ENCODE peak calls at places on chromosomes 3 and 15, in four cellular contexts. R is HepG2, O is GM12878, U is H1. K is an unnamed sample.

GRCh38 chr15:63198752-63199250 is 9.4 kb downstream of the RAB8B start:
- DNase-seq in R (no peak), U (no peak), O (no peak), K (no peak)

GRCh38 chr3:29385056-29385455 is 104.2 kb downstream of the RBMS3 start:
- DNase-seq in O (no peak), U (no peak), R (no peak), K (no peak)

GRCh38 chr15:95291878-95292472 is 1038.5 kb upstream of the NR2F2 start:
- DNase-seq in U (no peak), R (peak), O (no peak), K (peak)

GRCh38 chr15:101209285-101209821 is 42.5 kb downstream of the CHSY1 start:
- DNase-seq in O (no peak), R (no peak), U (no peak), K (no peak)

GRCh38 chr3:16936656-16937055 is 51.9 kb downstream of the PLCL2 start:
- DNase-seq in U (no peak), O (no peak), R (no peak), K (no peak)

GRCh38 chr3:55879901-55880331 is 392.8 kb upstream of the WNT5A start:
- DNase-seq in R (no peak), O (no peak), U (no peak), K (no peak)

GRCh38 chr3:24387493-24387892 is 107.2 kb downstream of the THRB start:
- DNase-seq in U (no peak), O (no peak), R (no peak), K (no peak)

GRCh38 chr15:99509686-99510461 is 55.9 kb upstream of the MEF2A start:
- DNase-seq in O (no peak), R (no peak), U (no peak), K (no peak)

GRCh38 chr15:74352393-74352910 is 15.0 kb downstream of the CYP11A1 start:
- DNase-seq in O (no peak), R (no peak), U (no peak), K (no peak)

GRCh38 chr3:31895471-31895870 is 85.6 kb downstream of the OSBPL10 start:
- DNase-seq in R (no peak), O (no peak), U (no peak), K (no peak)

GRCh38 chr15:53197426-53197839 is 407.3 kb upstream of the ONECUT1 start:
- DNase-seq in R (peak), U (peak), O (no peak), K (peak)

GRCh38 chr3:66485291-66485968 is 15.4 kb downstream of the LRIG1 start:
- DNase-seq in U (no peak), R (no peak), O (no peak), K (no peak)

GRCh38 chr3:27568393-27568792 is 84.2 kb upstream of the SLC4A7 start:
- DNase-seq in R (no peak), U (no peak), O (no peak), K (no peak)

GRCh38 chr3:49903451-49904424 is at the start of gene MST1R:
- DNase-seq in U (peak), R (peak), O (peak), K (peak)

GRCh38 chr3:144636833-144637232 is 665.2 kb downstream of the DIPK2A start:
- DNase-seq in U (peak), R (peak), O (no peak), K (no peak)

GRCh38 chr15:38186505-38186904 is 66.1 kb upstream of the SPRED1 start:
- DNase-seq in U (no peak), R (no peak), O (no peak), K (no peak)

DNA sequence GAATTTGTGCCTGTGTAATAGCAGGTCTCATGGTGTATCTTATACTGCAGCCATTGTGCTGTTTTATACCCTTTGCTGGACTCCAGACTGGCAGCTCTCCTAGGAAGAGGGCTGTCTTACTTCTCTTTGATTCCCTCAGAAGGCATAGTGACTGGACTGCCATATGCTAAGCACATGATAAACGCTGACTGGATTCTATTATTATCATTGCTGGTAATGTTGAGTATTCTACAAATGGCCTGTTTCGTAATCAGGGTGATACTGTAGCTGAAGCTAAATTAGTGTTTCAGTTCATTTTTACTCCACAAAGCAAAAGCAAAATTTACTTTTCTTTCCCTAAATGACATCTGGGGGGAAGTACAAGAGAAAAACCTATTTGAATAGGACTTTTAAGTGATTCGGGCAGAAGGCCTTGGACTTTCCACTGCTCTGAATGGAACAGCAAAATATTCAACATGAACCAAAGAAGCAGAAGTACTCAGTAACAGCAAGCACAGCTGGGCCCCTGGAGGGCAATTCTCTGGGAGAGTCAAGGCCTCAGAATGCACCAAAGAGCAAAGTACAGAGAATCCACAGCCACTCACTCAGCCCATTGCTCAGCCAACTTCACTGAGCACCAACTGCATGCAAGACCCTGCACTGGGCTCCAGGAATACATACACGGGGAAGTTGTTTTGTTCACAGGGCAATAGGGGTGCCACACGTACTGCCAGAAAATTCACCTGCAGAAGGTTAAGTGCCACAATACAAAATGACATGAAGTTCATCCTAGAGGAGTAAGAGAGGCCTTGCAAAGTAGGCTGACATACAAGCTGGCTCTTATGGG is 7.9 kb upstream of the BCL2A1 start:
- DNase-seq in U (no peak), O (peak), R (peak), K (no peak)
- TF ChIP-seq HDAC2 in U (no peak), O (no peak), R (peak), K (no peak)

GRCh38 chr3:113953677-113954076 is 5.9 kb downstream of the ZDHHC23 start:
- DNase-seq in O (no peak), U (no peak), R (no peak), K (no peak)

GRCh38 chr3:113948015-113948917 is 453 bp downstream of the ZDHHC23 start:
- DNase-seq in O (no peak), R (peak), U (peak), K (no peak)

GRCh38 chr3:113952921-113953320 is 5.1 kb downstream of the ZDHHC23 start:
- DNase-seq in U (no peak), R (no peak), O (no peak), K (no peak)

DNA sequence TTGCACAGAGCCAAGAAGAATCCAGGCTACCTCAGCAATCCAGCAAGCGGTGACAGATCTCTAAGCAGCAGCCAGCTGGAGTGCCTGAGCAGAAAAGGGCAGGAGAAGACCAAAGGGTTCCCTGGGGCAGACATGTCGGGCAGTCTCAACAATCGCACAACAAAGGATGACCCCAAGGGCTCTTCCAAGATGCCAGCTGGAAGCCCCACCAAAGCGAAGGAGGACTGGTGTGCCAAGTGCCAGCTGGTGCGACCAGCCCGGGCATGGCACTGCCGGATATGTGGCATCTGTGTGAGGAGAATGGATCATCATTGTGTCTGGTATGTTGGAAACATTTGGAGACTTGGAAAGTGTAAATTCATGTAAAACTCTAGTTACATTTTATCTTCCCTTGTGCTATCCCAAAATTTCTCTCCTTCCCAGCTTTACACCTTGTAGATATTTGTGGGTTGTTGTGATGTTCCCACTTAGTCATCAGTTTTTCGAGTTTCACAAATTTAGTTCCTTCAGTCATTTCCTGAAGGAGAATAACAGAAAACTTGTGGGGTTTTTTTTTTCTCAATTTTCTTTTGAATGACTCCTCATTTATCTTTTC is 6.4 kb downstream of the ZDHHC23 start:
- DNase-seq in O (no peak), R (no peak), U (no peak), K (no peak)
- TF ChIP-seq GABPA in O (no peak), R (no peak), U (no peak), K (no peak)

GRCh38 chr15:31463521-31464102 is 137.0 kb downstream of the KLF13 start:
- DNase-seq in O (no peak), R (no peak), U (no peak), K (no peak)
- TF ChIP-seq HDAC2 in O (no peak), R (no peak), U (no peak), K (no peak)

GRCh38 chr3:57003676-57004075 is 56.8 kb upstream of the SPATA12 start:
- DNase-seq in R (no peak), U (no peak), O (no peak), K (no peak)

GRCh38 chr3:57006949-57007419 is 53.5 kb upstream of the SPATA12 start:
- DNase-seq in R (no peak), U (no peak), O (no peak), K (peak)

GRCh38 chr3:57006048-57006709 is 54.3 kb upstream of the SPATA12 start:
- DNase-seq in U (no peak), R (no peak), O (no peak), K (no peak)

GRCh38 chr3:57001356-57001755 is 59.1 kb upstream of the SPATA12 start:
- DNase-seq in R (no peak), U (no peak), O (no peak), K (no peak)

DNA sequence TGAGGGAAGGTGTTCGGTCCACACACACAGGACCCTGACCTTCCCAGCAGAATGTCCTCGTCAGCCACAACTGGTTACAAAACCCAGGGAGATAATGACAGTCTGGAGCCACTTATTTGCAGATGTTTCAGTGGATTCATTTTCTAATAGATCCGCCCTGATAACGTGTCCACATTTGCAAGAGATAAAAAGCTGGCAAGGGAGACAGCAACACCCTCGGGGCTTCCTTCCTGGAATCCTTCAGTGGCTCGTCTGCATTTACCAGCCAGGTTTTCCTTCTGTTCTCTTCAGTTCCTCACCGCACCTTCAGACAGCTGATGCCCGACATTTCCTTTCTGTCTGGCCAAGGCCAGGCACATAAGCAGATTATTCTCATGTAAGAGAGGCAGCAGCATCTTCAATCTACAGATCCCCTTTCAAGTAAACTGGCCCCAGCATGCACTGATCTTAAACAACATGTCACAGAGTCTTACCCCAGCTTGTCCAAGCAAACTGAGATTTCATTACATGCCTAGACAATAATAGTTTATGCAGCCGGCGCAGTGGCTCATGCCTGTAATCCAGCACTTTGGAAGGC is 56.2 kb upstream of the SPATA12 start:
- DNase-seq in O (no peak), R (no peak), U (no peak), K (no peak)
- TF ChIP-seq GABPA in O (no peak), R (no peak), U (no peak), K (no peak)

K was measured in K562.